ENCODE peak calls at places on chromosomes 6 and 20, in four cellular contexts. One of them, this sample, is unnamed.
A peak's percentile ranks its signal among the peaks of the same experiment; 100 is the strongest.

GRCh38 chr6:151160869-151161268 is 78.9 kb upstream of the AKAP12 start:
- DNase-seq in HepG2: peak; percentile 57
- DNase-seq in A549: peak; percentile 17
- DNase-seq in GM12878: no peak
- DNase-seq in this sample: no peak

GRCh38 chr20:33490023-33490933 is at the start of gene CBFA2T2:
- DNase-seq in GM12878: no peak
- DNase-seq in HepG2: peak; percentile 34
- DNase-seq in A549: peak; percentile 66
- DNase-seq in this sample: no peak

GRCh38 chr6:127115032-127115661 is 3.3 kb upstream of the RSPO3 start:
- DNase-seq in GM12878: no peak
- DNase-seq in HepG2: no peak
- DNase-seq in A549: no peak
- DNase-seq in this sample: no peak

GRCh38 chr20:40942015-40942414 is 86.6 kb upstream of the TOP1 start:
- DNase-seq in A549: no peak
- DNase-seq in HepG2: no peak
- DNase-seq in GM12878: no peak
- DNase-seq in this sample: peak; percentile 32

GRCh38 chr6:96899019-96899418 is 1.3 kb upstream of the NDUFAF4 start:
- DNase-seq in HepG2: peak; percentile 19
- DNase-seq in GM12878: no peak
- DNase-seq in A549: peak; percentile 43
- DNase-seq in this sample: peak; percentile 54

GRCh38 chr20:967796-968742 is 34.0 kb downstream of the RSPO4 start:
- DNase-seq in GM12878: peak; percentile 13
- DNase-seq in HepG2: peak; percentile 58
- DNase-seq in A549: peak; percentile 76
- DNase-seq in this sample: peak; percentile 72

GRCh38 chr6:43517503-43518357 is 841 bp downstream of the POLR1C start:
- DNase-seq in GM12878: no peak
- DNase-seq in A549: no peak
- DNase-seq in HepG2: no peak
- DNase-seq in this sample: peak; percentile 51

GRCh38 chr6:117907600-117908245 is 659 bp downstream of the SLC35F1 start:
- DNase-seq in GM12878: no peak
- DNase-seq in HepG2: no peak
- DNase-seq in A549: no peak
- DNase-seq in this sample: no peak

GRCh38 chr6:35089935-35090505 is 51.1 kb downstream of the TCP11 start:
- DNase-seq in HepG2: no peak
- DNase-seq in GM12878: no peak
- DNase-seq in A549: no peak
- DNase-seq in this sample: peak; percentile 52

GRCh38 chr20:48733296-48733790 is 94.5 kb downstream of the PREX1 start:
- DNase-seq in A549: peak; percentile 39
- DNase-seq in GM12878: no peak
- DNase-seq in HepG2: no peak
- DNase-seq in this sample: peak; percentile 56

GRCh38 chr6:157184202-157185015 is 138.9 kb downstream of the TMEM242 start:
- DNase-seq in HepG2: peak; percentile 69
- DNase-seq in A549: peak; percentile 45
- DNase-seq in GM12878: no peak
- DNase-seq in this sample: peak; percentile 42

GRCh38 chr20:31705598-31706597 is 16.8 kb downstream of the BCL2L1 start:
- DNase-seq in GM12878: no peak
- DNase-seq in HepG2: peak; percentile 40
- DNase-seq in A549: no peak
- DNase-seq in this sample: no peak

GRCh38 chr6:143000771-143001170 is 55.8 kb upstream of the HIVEP2 start:
- DNase-seq in HepG2: no peak
- DNase-seq in GM12878: no peak
- DNase-seq in A549: no peak
- DNase-seq in this sample: no peak

GRCh38 chr6:147226163-147226724 is 22.0 kb downstream of the STXBP5 start:
- DNase-seq in GM12878: no peak
- DNase-seq in HepG2: no peak
- DNase-seq in A549: no peak
- DNase-seq in this sample: peak; percentile 15

GRCh38 chr20:40558212-40558611 is 130.8 kb downstream of the MAFB start:
- DNase-seq in GM12878: no peak
- DNase-seq in HepG2: no peak
- DNase-seq in A549: no peak
- DNase-seq in this sample: no peak

GRCh38 chr6:112195166-112195565 is 59.2 kb downstream of the LAMA4 start:
- DNase-seq in HepG2: no peak
- DNase-seq in GM12878: no peak
- DNase-seq in A549: no peak
- DNase-seq in this sample: no peak

GRCh38 chr20:59387891-59388290 is 87.5 kb downstream of the EDN3 start:
- DNase-seq in GM12878: no peak
- DNase-seq in HepG2: no peak
- DNase-seq in A549: no peak
- DNase-seq in this sample: no peak

GRCh38 chr20:57352305-57352704 is 1.2 kb downstream of the RAE1 start:
- DNase-seq in HepG2: no peak
- DNase-seq in A549: no peak
- DNase-seq in GM12878: no peak
- DNase-seq in this sample: no peak

GRCh38 chr6:41071501-41071922 is 644 bp downstream of the OARD1 start:
- DNase-seq in A549: no peak
- DNase-seq in GM12878: peak; percentile 34
- DNase-seq in HepG2: no peak
- DNase-seq in this sample: no peak

GRCh38 chr20:34365765-34366213 is 2.7 kb downstream of the ITCH start:
- DNase-seq in GM12878: peak; percentile 79
- DNase-seq in HepG2: no peak
- DNase-seq in A549: no peak
- DNase-seq in this sample: peak; percentile 94

GRCh38 chr6:41966961-41967311 is 25.3 kb upstream of the CCND3 start:
- DNase-seq in HepG2: peak; percentile 84
- DNase-seq in GM12878: no peak
- DNase-seq in A549: peak; percentile 84
- DNase-seq in this sample: peak; percentile 71

GRCh38 chr20:14785065-14785743 is 447.8 kb upstream of the FLRT3 start:
- DNase-seq in GM12878: no peak
- DNase-seq in HepG2: no peak
- DNase-seq in A549: no peak
- DNase-seq in this sample: no peak

GRCh38 chr6:157625111-157625510 is 197.9 kb upstream of the SNX9 start:
- DNase-seq in A549: no peak
- DNase-seq in GM12878: no peak
- DNase-seq in HepG2: no peak
- DNase-seq in this sample: no peak

GRCh38 chr6:43986177-43986825 is 141.0 kb downstream of the MRPL14 start:
- DNase-seq in HepG2: no peak
- DNase-seq in GM12878: no peak
- DNase-seq in A549: no peak
- DNase-seq in this sample: no peak

GRCh38 chr20:5116875-5117274 is 2.9 kb downstream of the PCNA start:
- DNase-seq in GM12878: no peak
- DNase-seq in A549: no peak
- DNase-seq in HepG2: no peak
- DNase-seq in this sample: no peak
- TF ChIP-seq POLR2A in GM12878: no peak
- TF ChIP-seq POLR2A in A549: no peak
- TF ChIP-seq POLR2A in HepG2: no peak
- TF ChIP-seq POLR2A in this sample: no peak

GRCh38 chr6:68400396-68400795 is 234.7 kb upstream of the ADGRB3 start:
- DNase-seq in HepG2: no peak
- DNase-seq in A549: peak; percentile 0
- DNase-seq in GM12878: no peak
- DNase-seq in this sample: peak; percentile 6
- TF ChIP-seq CTCF in HepG2: no peak
- TF ChIP-seq CTCF in A549: no peak
- TF ChIP-seq CTCF in GM12878: no peak
- TF ChIP-seq CTCF in this sample: peak; percentile 37

GRCh38 chr6:137763861-137764260 is 103.2 kb upstream of the TNFAIP3 start:
- DNase-seq in HepG2: no peak
- DNase-seq in GM12878: no peak
- DNase-seq in A549: no peak
- DNase-seq in this sample: no peak
- TF ChIP-seq MYC in HepG2: no peak
- TF ChIP-seq MYC in GM12878: no peak
- TF ChIP-seq MYC in A549: no peak
- TF ChIP-seq MYC in this sample: no peak

GRCh38 chr20:44912189-44912588 is 2.3 kb downstream of the PABPC1L start:
- DNase-seq in GM12878: no peak
- DNase-seq in HepG2: no peak
- DNase-seq in A549: no peak
- DNase-seq in this sample: no peak

GRCh38 chr20:44910690-44911262 is 916 bp downstream of the PABPC1L start:
- DNase-seq in GM12878: no peak
- DNase-seq in HepG2: peak; percentile 41
- DNase-seq in A549: peak; percentile 11
- DNase-seq in this sample: peak; percentile 9

GRCh38 chr20:44909872-44910689 is at the start of gene PABPC1L:
- DNase-seq in HepG2: peak; percentile 78
- DNase-seq in A549: peak; percentile 61
- DNase-seq in GM12878: peak; percentile 13
- DNase-seq in this sample: peak; percentile 81

GRCh38 chr20:44908987-44909871 is 631 bp upstream of the PABPC1L start:
- DNase-seq in GM12878: no peak
- DNase-seq in A549: no peak
- DNase-seq in HepG2: no peak
- DNase-seq in this sample: peak; percentile 12

DNA sequence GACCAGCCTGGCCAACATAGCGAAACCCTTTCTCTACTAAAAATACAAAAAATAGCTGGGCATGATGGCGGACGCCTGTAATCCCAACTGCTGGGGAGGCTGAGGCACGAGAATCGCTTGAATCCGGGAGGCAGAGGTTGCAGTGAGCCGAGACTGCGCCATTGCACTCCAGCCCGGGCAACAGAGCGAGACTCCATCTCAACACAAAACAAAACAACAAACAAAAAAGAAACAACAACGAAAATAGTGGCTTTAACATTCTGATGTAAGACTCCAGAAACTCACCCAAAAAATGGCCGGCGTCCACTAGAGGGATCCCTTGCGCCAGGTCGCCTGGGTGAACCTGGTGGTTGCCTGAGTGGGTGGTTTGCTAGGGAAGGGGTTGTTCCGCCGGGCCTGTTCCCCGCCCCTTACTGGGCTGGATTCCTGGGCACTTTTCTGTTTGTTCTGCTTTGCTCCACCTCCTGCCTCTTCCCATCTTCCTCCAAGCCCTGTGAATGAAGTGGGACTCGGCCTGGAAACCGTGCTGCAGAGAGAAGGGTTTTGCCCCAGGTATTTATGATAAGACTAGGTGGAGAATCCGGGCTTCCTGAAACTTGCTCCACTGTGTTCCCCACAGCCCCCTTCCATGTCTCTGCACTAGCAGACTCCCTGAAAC is 1.5 kb downstream of the PABPC1L start:
- DNase-seq in HepG2: peak; percentile 96
- DNase-seq in GM12878: no peak
- DNase-seq in A549: peak; percentile 88
- DNase-seq in this sample: peak; percentile 69
- TF ChIP-seq POLR2A in HepG2: peak; percentile 66
- TF ChIP-seq POLR2A in GM12878: no peak
- TF ChIP-seq POLR2A in A549: no peak
- TF ChIP-seq POLR2A in this sample: no peak

GRCh38 chr6:159966339-159966738 is 2.5 kb upstream of the IGF2R start:
- DNase-seq in GM12878: no peak
- DNase-seq in HepG2: no peak
- DNase-seq in A549: no peak
- DNase-seq in this sample: peak; percentile 62
- TF ChIP-seq CTCF in GM12878: no peak
- TF ChIP-seq CTCF in HepG2: no peak
- TF ChIP-seq CTCF in A549: no peak
- TF ChIP-seq CTCF in this sample: no peak

GRCh38 chr20:22001886-22002285 is 296.4 kb downstream of the PAX1 start:
- DNase-seq in HepG2: no peak
- DNase-seq in A549: no peak
- DNase-seq in GM12878: no peak
- DNase-seq in this sample: no peak
- TF ChIP-seq MYC in HepG2: no peak
- TF ChIP-seq MYC in A549: no peak
- TF ChIP-seq MYC in GM12878: no peak
- TF ChIP-seq MYC in this sample: no peak

This sample was measured in NB4.